ENCODE peak calls at places on chromosomes 5 and 9, in ten cellular contexts. One of them, this sample, is unnamed.

GRCh38 chr9:36136277-36136893 is at the start of gene GLIPR2:
- DNase-seq in activated T-cell treated with anti-CD3 and anti-CD28 coated beads, Interleukin-2, amount 50 U/mL, for 48 hours: peak
- DNase-seq in EH: peak
- DNase-seq in neuronal stem cell: peak
- DNase-seq in activated CD4-positive, alpha-beta T cell treated with anti-CD3 and anti-CD28 coated beads, Interleukin-2, amount 50 U/mL, for 24 hours: peak
- DNase-seq in stimulated activated CD8-positive, alpha-beta memory T cell treated with anti-CD3 and anti-CD28 coated beads, Interleukin-4, amount 100 ng/mL, for 4 hours: peak
- DNase-seq in activated naive CD8-positive, alpha-beta T cell treated with anti-CD3 and anti-CD28 coated beads, Interleukin-2, amount 10 ng/mL, durations not matched to agents 7 days and 5 days: peak
- DNase-seq in H9: peak
- DNase-seq in activated effector memory CD4-positive, alpha-beta T cell treated with anti-CD3 and anti-CD28 coated beads, Interleukin-2, amount 50 U/mL, for 16 hours: peak
- DNase-seq in iPS DF 19.7: no peak
- DNase-seq in this sample: peak

GRCh38 chr5:52876456-52876855 is 88.7 kb downstream of the ITGA1 start:
- DNase-seq in activated T-cell treated with anti-CD3 and anti-CD28 coated beads, Interleukin-2, amount 50 U/mL, for 48 hours: no peak
- DNase-seq in EH: no peak
- DNase-seq in neuronal stem cell: no peak
- DNase-seq in activated CD4-positive, alpha-beta T cell treated with anti-CD3 and anti-CD28 coated beads, Interleukin-2, amount 50 U/mL, for 24 hours: no peak
- DNase-seq in stimulated activated CD8-positive, alpha-beta memory T cell treated with anti-CD3 and anti-CD28 coated beads, Interleukin-4, amount 100 ng/mL, for 4 hours: no peak
- DNase-seq in activated naive CD8-positive, alpha-beta T cell treated with anti-CD3 and anti-CD28 coated beads, Interleukin-2, amount 10 ng/mL, durations not matched to agents 7 days and 5 days: no peak
- DNase-seq in H9: no peak
- DNase-seq in activated effector memory CD4-positive, alpha-beta T cell treated with anti-CD3 and anti-CD28 coated beads, Interleukin-2, amount 50 U/mL, for 16 hours: no peak
- DNase-seq in iPS DF 19.7: no peak
- DNase-seq in this sample: no peak

GRCh38 chr5:128632264-128632663 is 94.2 kb upstream of the FBN2 start:
- DNase-seq in activated T-cell treated with anti-CD3 and anti-CD28 coated beads, Interleukin-2, amount 50 U/mL, for 48 hours: no peak
- DNase-seq in EH: peak
- DNase-seq in neuronal stem cell: no peak
- DNase-seq in activated CD4-positive, alpha-beta T cell treated with anti-CD3 and anti-CD28 coated beads, Interleukin-2, amount 50 U/mL, for 24 hours: no peak
- DNase-seq in stimulated activated CD8-positive, alpha-beta memory T cell treated with anti-CD3 and anti-CD28 coated beads, Interleukin-4, amount 100 ng/mL, for 4 hours: no peak
- DNase-seq in activated naive CD8-positive, alpha-beta T cell treated with anti-CD3 and anti-CD28 coated beads, Interleukin-2, amount 10 ng/mL, durations not matched to agents 7 days and 5 days: no peak
- DNase-seq in H9: no peak
- DNase-seq in activated effector memory CD4-positive, alpha-beta T cell treated with anti-CD3 and anti-CD28 coated beads, Interleukin-2, amount 50 U/mL, for 16 hours: no peak
- DNase-seq in iPS DF 19.7: no peak
- DNase-seq in this sample: no peak

GRCh38 chr9:130058154-130058553 is 4.4 kb downstream of the GPR107 start:
- DNase-seq in activated T-cell treated with anti-CD3 and anti-CD28 coated beads, Interleukin-2, amount 50 U/mL, for 48 hours: no peak
- DNase-seq in EH: peak
- DNase-seq in neuronal stem cell: no peak
- DNase-seq in activated CD4-positive, alpha-beta T cell treated with anti-CD3 and anti-CD28 coated beads, Interleukin-2, amount 50 U/mL, for 24 hours: no peak
- DNase-seq in stimulated activated CD8-positive, alpha-beta memory T cell treated with anti-CD3 and anti-CD28 coated beads, Interleukin-4, amount 100 ng/mL, for 4 hours: no peak
- DNase-seq in activated naive CD8-positive, alpha-beta T cell treated with anti-CD3 and anti-CD28 coated beads, Interleukin-2, amount 10 ng/mL, durations not matched to agents 7 days and 5 days: no peak
- DNase-seq in H9: no peak
- DNase-seq in activated effector memory CD4-positive, alpha-beta T cell treated with anti-CD3 and anti-CD28 coated beads, Interleukin-2, amount 50 U/mL, for 16 hours: no peak
- DNase-seq in iPS DF 19.7: no peak
- DNase-seq in this sample: no peak

GRCh38 chr9:78187763-78188495 is 47.9 kb upstream of the CEP78 start:
- DNase-seq in activated T-cell treated with anti-CD3 and anti-CD28 coated beads, Interleukin-2, amount 50 U/mL, for 48 hours: no peak
- DNase-seq in EH: peak
- DNase-seq in neuronal stem cell: peak
- DNase-seq in activated CD4-positive, alpha-beta T cell treated with anti-CD3 and anti-CD28 coated beads, Interleukin-2, amount 50 U/mL, for 24 hours: no peak
- DNase-seq in stimulated activated CD8-positive, alpha-beta memory T cell treated with anti-CD3 and anti-CD28 coated beads, Interleukin-4, amount 100 ng/mL, for 4 hours: no peak
- DNase-seq in activated naive CD8-positive, alpha-beta T cell treated with anti-CD3 and anti-CD28 coated beads, Interleukin-2, amount 10 ng/mL, durations not matched to agents 7 days and 5 days: no peak
- DNase-seq in H9: no peak
- DNase-seq in activated effector memory CD4-positive, alpha-beta T cell treated with anti-CD3 and anti-CD28 coated beads, Interleukin-2, amount 50 U/mL, for 16 hours: no peak
- DNase-seq in iPS DF 19.7: no peak
- DNase-seq in this sample: no peak

GRCh38 chr9:101693937-101694336 is 44.5 kb downstream of the GRIN3A start:
- DNase-seq in activated T-cell treated with anti-CD3 and anti-CD28 coated beads, Interleukin-2, amount 50 U/mL, for 48 hours: no peak
- DNase-seq in EH: no peak
- DNase-seq in neuronal stem cell: no peak
- DNase-seq in activated CD4-positive, alpha-beta T cell treated with anti-CD3 and anti-CD28 coated beads, Interleukin-2, amount 50 U/mL, for 24 hours: no peak
- DNase-seq in stimulated activated CD8-positive, alpha-beta memory T cell treated with anti-CD3 and anti-CD28 coated beads, Interleukin-4, amount 100 ng/mL, for 4 hours: no peak
- DNase-seq in activated naive CD8-positive, alpha-beta T cell treated with anti-CD3 and anti-CD28 coated beads, Interleukin-2, amount 10 ng/mL, durations not matched to agents 7 days and 5 days: no peak
- DNase-seq in H9: no peak
- DNase-seq in activated effector memory CD4-positive, alpha-beta T cell treated with anti-CD3 and anti-CD28 coated beads, Interleukin-2, amount 50 U/mL, for 16 hours: no peak
- DNase-seq in iPS DF 19.7: no peak
- DNase-seq in this sample: no peak

GRCh38 chr5:75368391-75368790 is 31.4 kb downstream of the HMGCR start:
- DNase-seq in activated T-cell treated with anti-CD3 and anti-CD28 coated beads, Interleukin-2, amount 50 U/mL, for 48 hours: no peak
- DNase-seq in EH: peak
- DNase-seq in neuronal stem cell: no peak
- DNase-seq in activated CD4-positive, alpha-beta T cell treated with anti-CD3 and anti-CD28 coated beads, Interleukin-2, amount 50 U/mL, for 24 hours: no peak
- DNase-seq in stimulated activated CD8-positive, alpha-beta memory T cell treated with anti-CD3 and anti-CD28 coated beads, Interleukin-4, amount 100 ng/mL, for 4 hours: no peak
- DNase-seq in activated naive CD8-positive, alpha-beta T cell treated with anti-CD3 and anti-CD28 coated beads, Interleukin-2, amount 10 ng/mL, durations not matched to agents 7 days and 5 days: no peak
- DNase-seq in H9: no peak
- DNase-seq in activated effector memory CD4-positive, alpha-beta T cell treated with anti-CD3 and anti-CD28 coated beads, Interleukin-2, amount 50 U/mL, for 16 hours: no peak
- DNase-seq in iPS DF 19.7: no peak
- DNase-seq in this sample: no peak

GRCh38 chr9:89522261-89522978 is 24.5 kb upstream of the SEMA4D start:
- DNase-seq in activated T-cell treated with anti-CD3 and anti-CD28 coated beads, Interleukin-2, amount 50 U/mL, for 48 hours: peak
- DNase-seq in EH: no peak
- DNase-seq in neuronal stem cell: no peak
- DNase-seq in activated CD4-positive, alpha-beta T cell treated with anti-CD3 and anti-CD28 coated beads, Interleukin-2, amount 50 U/mL, for 24 hours: peak
- DNase-seq in stimulated activated CD8-positive, alpha-beta memory T cell treated with anti-CD3 and anti-CD28 coated beads, Interleukin-4, amount 100 ng/mL, for 4 hours: peak
- DNase-seq in activated naive CD8-positive, alpha-beta T cell treated with anti-CD3 and anti-CD28 coated beads, Interleukin-2, amount 10 ng/mL, durations not matched to agents 7 days and 5 days: peak
- DNase-seq in H9: no peak
- DNase-seq in activated effector memory CD4-positive, alpha-beta T cell treated with anti-CD3 and anti-CD28 coated beads, Interleukin-2, amount 50 U/mL, for 16 hours: peak
- DNase-seq in iPS DF 19.7: no peak
- DNase-seq in this sample: no peak

GRCh38 chr5:58912102-58912501 is 329.2 kb downstream of the RAB3C start:
- DNase-seq in activated T-cell treated with anti-CD3 and anti-CD28 coated beads, Interleukin-2, amount 50 U/mL, for 48 hours: no peak
- DNase-seq in EH: no peak
- DNase-seq in neuronal stem cell: no peak
- DNase-seq in activated CD4-positive, alpha-beta T cell treated with anti-CD3 and anti-CD28 coated beads, Interleukin-2, amount 50 U/mL, for 24 hours: no peak
- DNase-seq in stimulated activated CD8-positive, alpha-beta memory T cell treated with anti-CD3 and anti-CD28 coated beads, Interleukin-4, amount 100 ng/mL, for 4 hours: no peak
- DNase-seq in activated naive CD8-positive, alpha-beta T cell treated with anti-CD3 and anti-CD28 coated beads, Interleukin-2, amount 10 ng/mL, durations not matched to agents 7 days and 5 days: no peak
- DNase-seq in H9: no peak
- DNase-seq in activated effector memory CD4-positive, alpha-beta T cell treated with anti-CD3 and anti-CD28 coated beads, Interleukin-2, amount 50 U/mL, for 16 hours: no peak
- DNase-seq in iPS DF 19.7: no peak
- DNase-seq in this sample: no peak

GRCh38 chr9:78365979-78366697 is 69.2 kb downstream of the PSAT1 start:
- DNase-seq in activated T-cell treated with anti-CD3 and anti-CD28 coated beads, Interleukin-2, amount 50 U/mL, for 48 hours: no peak
- DNase-seq in EH: peak
- DNase-seq in neuronal stem cell: no peak
- DNase-seq in activated CD4-positive, alpha-beta T cell treated with anti-CD3 and anti-CD28 coated beads, Interleukin-2, amount 50 U/mL, for 24 hours: no peak
- DNase-seq in stimulated activated CD8-positive, alpha-beta memory T cell treated with anti-CD3 and anti-CD28 coated beads, Interleukin-4, amount 100 ng/mL, for 4 hours: no peak
- DNase-seq in activated naive CD8-positive, alpha-beta T cell treated with anti-CD3 and anti-CD28 coated beads, Interleukin-2, amount 10 ng/mL, durations not matched to agents 7 days and 5 days: no peak
- DNase-seq in H9: no peak
- DNase-seq in activated effector memory CD4-positive, alpha-beta T cell treated with anti-CD3 and anti-CD28 coated beads, Interleukin-2, amount 50 U/mL, for 16 hours: no peak
- DNase-seq in iPS DF 19.7: no peak
- DNase-seq in this sample: no peak

GRCh38 chr9:14769235-14769580 is 46.7 kb upstream of the CER1 start:
- DNase-seq in activated T-cell treated with anti-CD3 and anti-CD28 coated beads, Interleukin-2, amount 50 U/mL, for 48 hours: no peak
- DNase-seq in EH: peak
- DNase-seq in neuronal stem cell: peak
- DNase-seq in activated CD4-positive, alpha-beta T cell treated with anti-CD3 and anti-CD28 coated beads, Interleukin-2, amount 50 U/mL, for 24 hours: no peak
- DNase-seq in stimulated activated CD8-positive, alpha-beta memory T cell treated with anti-CD3 and anti-CD28 coated beads, Interleukin-4, amount 100 ng/mL, for 4 hours: no peak
- DNase-seq in activated naive CD8-positive, alpha-beta T cell treated with anti-CD3 and anti-CD28 coated beads, Interleukin-2, amount 10 ng/mL, durations not matched to agents 7 days and 5 days: no peak
- DNase-seq in H9: no peak
- DNase-seq in activated effector memory CD4-positive, alpha-beta T cell treated with anti-CD3 and anti-CD28 coated beads, Interleukin-2, amount 50 U/mL, for 16 hours: no peak
- DNase-seq in iPS DF 19.7: no peak
- DNase-seq in this sample: no peak

GRCh38 chr9:120609636-120610035 is 29.7 kb upstream of the CDK5RAP2 start:
- DNase-seq in activated T-cell treated with anti-CD3 and anti-CD28 coated beads, Interleukin-2, amount 50 U/mL, for 48 hours: no peak
- DNase-seq in EH: peak
- DNase-seq in neuronal stem cell: no peak
- DNase-seq in activated CD4-positive, alpha-beta T cell treated with anti-CD3 and anti-CD28 coated beads, Interleukin-2, amount 50 U/mL, for 24 hours: no peak
- DNase-seq in stimulated activated CD8-positive, alpha-beta memory T cell treated with anti-CD3 and anti-CD28 coated beads, Interleukin-4, amount 100 ng/mL, for 4 hours: no peak
- DNase-seq in activated naive CD8-positive, alpha-beta T cell treated with anti-CD3 and anti-CD28 coated beads, Interleukin-2, amount 10 ng/mL, durations not matched to agents 7 days and 5 days: no peak
- DNase-seq in H9: no peak
- DNase-seq in activated effector memory CD4-positive, alpha-beta T cell treated with anti-CD3 and anti-CD28 coated beads, Interleukin-2, amount 50 U/mL, for 16 hours: no peak
- DNase-seq in iPS DF 19.7: no peak
- DNase-seq in this sample: no peak

GRCh38 chr9:99076483-99077171 is 28.3 kb upstream of the TGFBR1 start:
- DNase-seq in activated T-cell treated with anti-CD3 and anti-CD28 coated beads, Interleukin-2, amount 50 U/mL, for 48 hours: peak
- DNase-seq in EH: no peak
- DNase-seq in neuronal stem cell: no peak
- DNase-seq in activated CD4-positive, alpha-beta T cell treated with anti-CD3 and anti-CD28 coated beads, Interleukin-2, amount 50 U/mL, for 24 hours: no peak
- DNase-seq in stimulated activated CD8-positive, alpha-beta memory T cell treated with anti-CD3 and anti-CD28 coated beads, Interleukin-4, amount 100 ng/mL, for 4 hours: no peak
- DNase-seq in activated naive CD8-positive, alpha-beta T cell treated with anti-CD3 and anti-CD28 coated beads, Interleukin-2, amount 10 ng/mL, durations not matched to agents 7 days and 5 days: peak
- DNase-seq in H9: no peak
- DNase-seq in activated effector memory CD4-positive, alpha-beta T cell treated with anti-CD3 and anti-CD28 coated beads, Interleukin-2, amount 50 U/mL, for 16 hours: peak
- DNase-seq in iPS DF 19.7: no peak
- DNase-seq in this sample: no peak

GRCh38 chr9:81128701-81129100 is 560.6 kb downstream of the TLE1 start:
- DNase-seq in activated T-cell treated with anti-CD3 and anti-CD28 coated beads, Interleukin-2, amount 50 U/mL, for 48 hours: no peak
- DNase-seq in EH: no peak
- DNase-seq in neuronal stem cell: no peak
- DNase-seq in activated CD4-positive, alpha-beta T cell treated with anti-CD3 and anti-CD28 coated beads, Interleukin-2, amount 50 U/mL, for 24 hours: no peak
- DNase-seq in stimulated activated CD8-positive, alpha-beta memory T cell treated with anti-CD3 and anti-CD28 coated beads, Interleukin-4, amount 100 ng/mL, for 4 hours: no peak
- DNase-seq in activated naive CD8-positive, alpha-beta T cell treated with anti-CD3 and anti-CD28 coated beads, Interleukin-2, amount 10 ng/mL, durations not matched to agents 7 days and 5 days: no peak
- DNase-seq in H9: no peak
- DNase-seq in activated effector memory CD4-positive, alpha-beta T cell treated with anti-CD3 and anti-CD28 coated beads, Interleukin-2, amount 50 U/mL, for 16 hours: no peak
- DNase-seq in iPS DF 19.7: no peak
- DNase-seq in this sample: no peak

GRCh38 chr9:120344230-120344629 is 235.7 kb downstream of the CDK5RAP2 start:
- DNase-seq in activated T-cell treated with anti-CD3 and anti-CD28 coated beads, Interleukin-2, amount 50 U/mL, for 48 hours: no peak
- DNase-seq in EH: peak
- DNase-seq in neuronal stem cell: no peak
- DNase-seq in activated CD4-positive, alpha-beta T cell treated with anti-CD3 and anti-CD28 coated beads, Interleukin-2, amount 50 U/mL, for 24 hours: no peak
- DNase-seq in stimulated activated CD8-positive, alpha-beta memory T cell treated with anti-CD3 and anti-CD28 coated beads, Interleukin-4, amount 100 ng/mL, for 4 hours: no peak
- DNase-seq in activated naive CD8-positive, alpha-beta T cell treated with anti-CD3 and anti-CD28 coated beads, Interleukin-2, amount 10 ng/mL, durations not matched to agents 7 days and 5 days: no peak
- DNase-seq in H9: no peak
- DNase-seq in activated effector memory CD4-positive, alpha-beta T cell treated with anti-CD3 and anti-CD28 coated beads, Interleukin-2, amount 50 U/mL, for 16 hours: no peak
- DNase-seq in iPS DF 19.7: no peak
- DNase-seq in this sample: no peak

GRCh38 chr9:80699551-80699998 is 989.8 kb downstream of the TLE1 start:
- DNase-seq in activated T-cell treated with anti-CD3 and anti-CD28 coated beads, Interleukin-2, amount 50 U/mL, for 48 hours: no peak
- DNase-seq in EH: no peak
- DNase-seq in neuronal stem cell: no peak
- DNase-seq in activated CD4-positive, alpha-beta T cell treated with anti-CD3 and anti-CD28 coated beads, Interleukin-2, amount 50 U/mL, for 24 hours: no peak
- DNase-seq in stimulated activated CD8-positive, alpha-beta memory T cell treated with anti-CD3 and anti-CD28 coated beads, Interleukin-4, amount 100 ng/mL, for 4 hours: no peak
- DNase-seq in activated naive CD8-positive, alpha-beta T cell treated with anti-CD3 and anti-CD28 coated beads, Interleukin-2, amount 10 ng/mL, durations not matched to agents 7 days and 5 days: no peak
- DNase-seq in H9: no peak
- DNase-seq in activated effector memory CD4-positive, alpha-beta T cell treated with anti-CD3 and anti-CD28 coated beads, Interleukin-2, amount 50 U/mL, for 16 hours: no peak
- DNase-seq in iPS DF 19.7: no peak
- DNase-seq in this sample: no peak

GRCh38 chr5:78361226-78361993 is 993 bp downstream of the SCAMP1 start:
- DNase-seq in activated T-cell treated with anti-CD3 and anti-CD28 coated beads, Interleukin-2, amount 50 U/mL, for 48 hours: no peak
- DNase-seq in EH: peak
- DNase-seq in neuronal stem cell: no peak
- DNase-seq in activated CD4-positive, alpha-beta T cell treated with anti-CD3 and anti-CD28 coated beads, Interleukin-2, amount 50 U/mL, for 24 hours: no peak
- DNase-seq in stimulated activated CD8-positive, alpha-beta memory T cell treated with anti-CD3 and anti-CD28 coated beads, Interleukin-4, amount 100 ng/mL, for 4 hours: no peak
- DNase-seq in activated naive CD8-positive, alpha-beta T cell treated with anti-CD3 and anti-CD28 coated beads, Interleukin-2, amount 10 ng/mL, durations not matched to agents 7 days and 5 days: peak
- DNase-seq in H9: no peak
- DNase-seq in activated effector memory CD4-positive, alpha-beta T cell treated with anti-CD3 and anti-CD28 coated beads, Interleukin-2, amount 50 U/mL, for 16 hours: no peak
- DNase-seq in iPS DF 19.7: no peak
- DNase-seq in this sample: peak

GRCh38 chr5:1546556-1546955 is 22.8 kb upstream of the LPCAT1 start:
- DNase-seq in activated T-cell treated with anti-CD3 and anti-CD28 coated beads, Interleukin-2, amount 50 U/mL, for 48 hours: peak
- DNase-seq in EH: no peak
- DNase-seq in neuronal stem cell: no peak
- DNase-seq in activated CD4-positive, alpha-beta T cell treated with anti-CD3 and anti-CD28 coated beads, Interleukin-2, amount 50 U/mL, for 24 hours: no peak
- DNase-seq in stimulated activated CD8-positive, alpha-beta memory T cell treated with anti-CD3 and anti-CD28 coated beads, Interleukin-4, amount 100 ng/mL, for 4 hours: no peak
- DNase-seq in activated naive CD8-positive, alpha-beta T cell treated with anti-CD3 and anti-CD28 coated beads, Interleukin-2, amount 10 ng/mL, durations not matched to agents 7 days and 5 days: no peak
- DNase-seq in H9: no peak
- DNase-seq in activated effector memory CD4-positive, alpha-beta T cell treated with anti-CD3 and anti-CD28 coated beads, Interleukin-2, amount 50 U/mL, for 16 hours: no peak
- DNase-seq in iPS DF 19.7: no peak
- DNase-seq in this sample: peak

GRCh38 chr9:38181866-38182265 is 112.8 kb upstream of the SHB start:
- DNase-seq in activated T-cell treated with anti-CD3 and anti-CD28 coated beads, Interleukin-2, amount 50 U/mL, for 48 hours: no peak
- DNase-seq in EH: no peak
- DNase-seq in neuronal stem cell: no peak
- DNase-seq in activated CD4-positive, alpha-beta T cell treated with anti-CD3 and anti-CD28 coated beads, Interleukin-2, amount 50 U/mL, for 24 hours: no peak
- DNase-seq in stimulated activated CD8-positive, alpha-beta memory T cell treated with anti-CD3 and anti-CD28 coated beads, Interleukin-4, amount 100 ng/mL, for 4 hours: no peak
- DNase-seq in activated naive CD8-positive, alpha-beta T cell treated with anti-CD3 and anti-CD28 coated beads, Interleukin-2, amount 10 ng/mL, durations not matched to agents 7 days and 5 days: no peak
- DNase-seq in H9: no peak
- DNase-seq in activated effector memory CD4-positive, alpha-beta T cell treated with anti-CD3 and anti-CD28 coated beads, Interleukin-2, amount 50 U/mL, for 16 hours: no peak
- DNase-seq in iPS DF 19.7: no peak
- DNase-seq in this sample: no peak

GRCh38 chr5:135242496-135243193 is 156.4 kb downstream of the MACROH2A1 start:
- DNase-seq in activated T-cell treated with anti-CD3 and anti-CD28 coated beads, Interleukin-2, amount 50 U/mL, for 48 hours: peak
- DNase-seq in EH: peak
- DNase-seq in neuronal stem cell: no peak
- DNase-seq in activated CD4-positive, alpha-beta T cell treated with anti-CD3 and anti-CD28 coated beads, Interleukin-2, amount 50 U/mL, for 24 hours: no peak
- DNase-seq in stimulated activated CD8-positive, alpha-beta memory T cell treated with anti-CD3 and anti-CD28 coated beads, Interleukin-4, amount 100 ng/mL, for 4 hours: no peak
- DNase-seq in activated naive CD8-positive, alpha-beta T cell treated with anti-CD3 and anti-CD28 coated beads, Interleukin-2, amount 10 ng/mL, durations not matched to agents 7 days and 5 days: no peak
- DNase-seq in H9: no peak
- DNase-seq in activated effector memory CD4-positive, alpha-beta T cell treated with anti-CD3 and anti-CD28 coated beads, Interleukin-2, amount 50 U/mL, for 16 hours: no peak
- DNase-seq in iPS DF 19.7: no peak
- DNase-seq in this sample: peak

GRCh38 chr5:34603378-34603777 is 52.8 kb upstream of the RAI14 start:
- DNase-seq in activated T-cell treated with anti-CD3 and anti-CD28 coated beads, Interleukin-2, amount 50 U/mL, for 48 hours: no peak
- DNase-seq in EH: no peak
- DNase-seq in neuronal stem cell: no peak
- DNase-seq in activated CD4-positive, alpha-beta T cell treated with anti-CD3 and anti-CD28 coated beads, Interleukin-2, amount 50 U/mL, for 24 hours: no peak
- DNase-seq in stimulated activated CD8-positive, alpha-beta memory T cell treated with anti-CD3 and anti-CD28 coated beads, Interleukin-4, amount 100 ng/mL, for 4 hours: no peak
- DNase-seq in activated naive CD8-positive, alpha-beta T cell treated with anti-CD3 and anti-CD28 coated beads, Interleukin-2, amount 10 ng/mL, durations not matched to agents 7 days and 5 days: no peak
- DNase-seq in H9: no peak
- DNase-seq in activated effector memory CD4-positive, alpha-beta T cell treated with anti-CD3 and anti-CD28 coated beads, Interleukin-2, amount 50 U/mL, for 16 hours: no peak
- DNase-seq in iPS DF 19.7: no peak
- DNase-seq in this sample: no peak

GRCh38 chr9:108672475-108673065 is 183.2 kb downstream of the ACTL7B start:
- DNase-seq in activated T-cell treated with anti-CD3 and anti-CD28 coated beads, Interleukin-2, amount 50 U/mL, for 48 hours: no peak
- DNase-seq in EH: peak
- DNase-seq in neuronal stem cell: no peak
- DNase-seq in activated CD4-positive, alpha-beta T cell treated with anti-CD3 and anti-CD28 coated beads, Interleukin-2, amount 50 U/mL, for 24 hours: no peak
- DNase-seq in stimulated activated CD8-positive, alpha-beta memory T cell treated with anti-CD3 and anti-CD28 coated beads, Interleukin-4, amount 100 ng/mL, for 4 hours: no peak
- DNase-seq in activated naive CD8-positive, alpha-beta T cell treated with anti-CD3 and anti-CD28 coated beads, Interleukin-2, amount 10 ng/mL, durations not matched to agents 7 days and 5 days: no peak
- DNase-seq in H9: no peak
- DNase-seq in activated effector memory CD4-positive, alpha-beta T cell treated with anti-CD3 and anti-CD28 coated beads, Interleukin-2, amount 50 U/mL, for 16 hours: no peak
- DNase-seq in iPS DF 19.7: no peak
- DNase-seq in this sample: no peak

GRCh38 chr5:140402258-140403074 is 833 bp downstream of the ANKHD1 start:
- DNase-seq in activated T-cell treated with anti-CD3 and anti-CD28 coated beads, Interleukin-2, amount 50 U/mL, for 48 hours: peak
- DNase-seq in EH: peak
- DNase-seq in neuronal stem cell: peak
- DNase-seq in activated CD4-positive, alpha-beta T cell treated with anti-CD3 and anti-CD28 coated beads, Interleukin-2, amount 50 U/mL, for 24 hours: peak
- DNase-seq in stimulated activated CD8-positive, alpha-beta memory T cell treated with anti-CD3 and anti-CD28 coated beads, Interleukin-4, amount 100 ng/mL, for 4 hours: peak
- DNase-seq in activated naive CD8-positive, alpha-beta T cell treated with anti-CD3 and anti-CD28 coated beads, Interleukin-2, amount 10 ng/mL, durations not matched to agents 7 days and 5 days: peak
- DNase-seq in H9: peak
- DNase-seq in activated effector memory CD4-positive, alpha-beta T cell treated with anti-CD3 and anti-CD28 coated beads, Interleukin-2, amount 50 U/mL, for 16 hours: peak
- DNase-seq in iPS DF 19.7: no peak
- DNase-seq in this sample: no peak

GRCh38 chr5:149400304-149400703 is 21.2 kb upstream of the IL17B start:
- DNase-seq in activated T-cell treated with anti-CD3 and anti-CD28 coated beads, Interleukin-2, amount 50 U/mL, for 48 hours: no peak
- DNase-seq in EH: no peak
- DNase-seq in neuronal stem cell: no peak
- DNase-seq in activated CD4-positive, alpha-beta T cell treated with anti-CD3 and anti-CD28 coated beads, Interleukin-2, amount 50 U/mL, for 24 hours: no peak
- DNase-seq in stimulated activated CD8-positive, alpha-beta memory T cell treated with anti-CD3 and anti-CD28 coated beads, Interleukin-4, amount 100 ng/mL, for 4 hours: no peak
- DNase-seq in activated naive CD8-positive, alpha-beta T cell treated with anti-CD3 and anti-CD28 coated beads, Interleukin-2, amount 10 ng/mL, durations not matched to agents 7 days and 5 days: no peak
- DNase-seq in H9: no peak
- DNase-seq in activated effector memory CD4-positive, alpha-beta T cell treated with anti-CD3 and anti-CD28 coated beads, Interleukin-2, amount 50 U/mL, for 16 hours: no peak
- DNase-seq in iPS DF 19.7: no peak
- DNase-seq in this sample: no peak

GRCh38 chr9:137492464-137493162 is 33.5 kb upstream of the NSMF start:
- DNase-seq in activated T-cell treated with anti-CD3 and anti-CD28 coated beads, Interleukin-2, amount 50 U/mL, for 48 hours: peak
- DNase-seq in EH: no peak
- DNase-seq in neuronal stem cell: no peak
- DNase-seq in activated CD4-positive, alpha-beta T cell treated with anti-CD3 and anti-CD28 coated beads, Interleukin-2, amount 50 U/mL, for 24 hours: no peak
- DNase-seq in stimulated activated CD8-positive, alpha-beta memory T cell treated with anti-CD3 and anti-CD28 coated beads, Interleukin-4, amount 100 ng/mL, for 4 hours: no peak
- DNase-seq in activated naive CD8-positive, alpha-beta T cell treated with anti-CD3 and anti-CD28 coated beads, Interleukin-2, amount 10 ng/mL, durations not matched to agents 7 days and 5 days: no peak
- DNase-seq in H9: peak
- DNase-seq in activated effector memory CD4-positive, alpha-beta T cell treated with anti-CD3 and anti-CD28 coated beads, Interleukin-2, amount 50 U/mL, for 16 hours: no peak
- DNase-seq in iPS DF 19.7: peak
- DNase-seq in this sample: no peak

GRCh38 chr5:87825583-87825982 is 412.9 kb upstream of the CCNH start:
- DNase-seq in activated T-cell treated with anti-CD3 and anti-CD28 coated beads, Interleukin-2, amount 50 U/mL, for 48 hours: no peak
- DNase-seq in EH: no peak
- DNase-seq in neuronal stem cell: no peak
- DNase-seq in activated CD4-positive, alpha-beta T cell treated with anti-CD3 and anti-CD28 coated beads, Interleukin-2, amount 50 U/mL, for 24 hours: no peak
- DNase-seq in stimulated activated CD8-positive, alpha-beta memory T cell treated with anti-CD3 and anti-CD28 coated beads, Interleukin-4, amount 100 ng/mL, for 4 hours: no peak
- DNase-seq in activated naive CD8-positive, alpha-beta T cell treated with anti-CD3 and anti-CD28 coated beads, Interleukin-2, amount 10 ng/mL, durations not matched to agents 7 days and 5 days: no peak
- DNase-seq in H9: no peak
- DNase-seq in activated effector memory CD4-positive, alpha-beta T cell treated with anti-CD3 and anti-CD28 coated beads, Interleukin-2, amount 50 U/mL, for 16 hours: no peak
- DNase-seq in iPS DF 19.7: no peak
- DNase-seq in this sample: no peak

GRCh38 chr5:8376478-8376877 is 507.5 kb downstream of the MTRR start:
- DNase-seq in activated T-cell treated with anti-CD3 and anti-CD28 coated beads, Interleukin-2, amount 50 U/mL, for 48 hours: no peak
- DNase-seq in EH: no peak
- DNase-seq in neuronal stem cell: no peak
- DNase-seq in activated CD4-positive, alpha-beta T cell treated with anti-CD3 and anti-CD28 coated beads, Interleukin-2, amount 50 U/mL, for 24 hours: no peak
- DNase-seq in stimulated activated CD8-positive, alpha-beta memory T cell treated with anti-CD3 and anti-CD28 coated beads, Interleukin-4, amount 100 ng/mL, for 4 hours: no peak
- DNase-seq in activated naive CD8-positive, alpha-beta T cell treated with anti-CD3 and anti-CD28 coated beads, Interleukin-2, amount 10 ng/mL, durations not matched to agents 7 days and 5 days: peak
- DNase-seq in H9: no peak
- DNase-seq in activated effector memory CD4-positive, alpha-beta T cell treated with anti-CD3 and anti-CD28 coated beads, Interleukin-2, amount 50 U/mL, for 16 hours: no peak
- DNase-seq in iPS DF 19.7: no peak
- DNase-seq in this sample: no peak

GRCh38 chr5:159337291-159337974 is 7.1 kb upstream of the IL12B start:
- DNase-seq in activated T-cell treated with anti-CD3 and anti-CD28 coated beads, Interleukin-2, amount 50 U/mL, for 48 hours: peak
- DNase-seq in EH: peak
- DNase-seq in neuronal stem cell: no peak
- DNase-seq in activated CD4-positive, alpha-beta T cell treated with anti-CD3 and anti-CD28 coated beads, Interleukin-2, amount 50 U/mL, for 24 hours: peak
- DNase-seq in stimulated activated CD8-positive, alpha-beta memory T cell treated with anti-CD3 and anti-CD28 coated beads, Interleukin-4, amount 100 ng/mL, for 4 hours: no peak
- DNase-seq in activated naive CD8-positive, alpha-beta T cell treated with anti-CD3 and anti-CD28 coated beads, Interleukin-2, amount 10 ng/mL, durations not matched to agents 7 days and 5 days: no peak
- DNase-seq in H9: no peak
- DNase-seq in activated effector memory CD4-positive, alpha-beta T cell treated with anti-CD3 and anti-CD28 coated beads, Interleukin-2, amount 50 U/mL, for 16 hours: peak
- DNase-seq in iPS DF 19.7: no peak
- DNase-seq in this sample: no peak

This sample was measured in uterus.